ENCODE peak calls at places on chromosomes 7 and 10, in nine cellular contexts. J, K, B, H, N, F, I, L and U are unnamed samples.

GRCh38 chr10:92689663-92690210 is at the start of gene HHEX:
- DNase-seq in J (peak; percentile 61), K (no peak), B (peak; percentile 83), H (no peak), N (no peak), F (peak; percentile 13), I (peak; percentile 75), L (no peak), U (peak; percentile 65)

GRCh38 chr10:118953598-118953997 is 75.9 kb upstream of the NANOS1 start:
- DNase-seq in J (no peak), K (no peak), B (no peak), H (no peak), N (no peak), F (no peak), I (no peak), L (no peak), U (no peak)

GRCh38 chr10:11794566-11794965 is 28.6 kb upstream of the PROSER2 start:
- DNase-seq in J (no peak), K (no peak), B (peak; percentile 59), H (no peak), N (no peak), F (no peak), I (no peak), L (no peak), U (no peak)

GRCh38 chr7:137882806-137883205 is 36.0 kb upstream of the DGKI start:
- DNase-seq in J (no peak), K (no peak), B (no peak), H (no peak), N (no peak), F (no peak), I (no peak), L (no peak), U (no peak)

GRCh38 chr10:15433850-15434537 is 62.9 kb upstream of the FAM171A1 start:
- DNase-seq in J (no peak), K (no peak), B (no peak), H (no peak), N (peak; percentile 32), F (no peak), I (peak; percentile 60), L (peak; percentile 44), U (peak; percentile 47)

GRCh38 chr10:110615057-110615630 is 29.0 kb upstream of the RBM20 start:
- DNase-seq in J (no peak), K (no peak), B (no peak), H (no peak), N (no peak), F (no peak), I (no peak), L (no peak), U (no peak)

GRCh38 chr7:55019691-55020480 is 1.1 kb downstream of the EGFR start:
- DNase-seq in J (peak; percentile 24), K (no peak), B (peak; percentile 77), H (no peak), N (no peak), F (no peak), I (no peak), L (peak; percentile 44), U (peak; percentile 54)

GRCh38 chr7:44595934-44596635 is 10.3 kb upstream of the OGDH start:
- DNase-seq in J (no peak), K (no peak), B (no peak), H (no peak), N (no peak), F (no peak), I (no peak), L (no peak), U (no peak)

GRCh38 chr10:125118701-125119100 is 41.7 kb downstream of the CTBP2 start:
- DNase-seq in J (no peak), K (no peak), B (no peak), H (no peak), N (no peak), F (no peak), I (no peak), L (no peak), U (no peak)

GRCh38 chr10:17022898-17023297 is 106.7 kb downstream of the CUBN start:
- DNase-seq in J (no peak), K (no peak), B (no peak), H (no peak), N (no peak), F (no peak), I (no peak), L (no peak), U (no peak)

GRCh38 chr10:15311249-15311884 is 59.7 kb downstream of the FAM171A1 start:
- DNase-seq in J (no peak), K (no peak), B (no peak), H (no peak), N (no peak), F (no peak), I (no peak), L (no peak), U (no peak)

GRCh38 chr7:41886906-41887311 is 184.0 kb upstream of the INHBA start:
- DNase-seq in J (peak; percentile 56), K (no peak), B (no peak), H (no peak), N (no peak), F (no peak), I (no peak), L (no peak), U (peak; percentile 77)

GRCh38 chr7:17965600-17965999 is 25.3 kb upstream of the SNX13 start:
- DNase-seq in J (no peak), K (no peak), B (no peak), H (no peak), N (no peak), F (no peak), I (no peak), L (no peak), U (no peak)

GRCh38 chr10:15169555-15170407 is 1.3 kb upstream of the NMT2 start:
- DNase-seq in J (no peak), K (no peak), B (no peak), H (no peak), N (no peak), F (peak; percentile 55), I (no peak), L (no peak), U (no peak)

GRCh38 chr10:70619271-70620019 is 16.9 kb upstream of the PRF1 start:
- DNase-seq in J (no peak), K (no peak), B (no peak), H (no peak), N (no peak), F (no peak), I (no peak), L (no peak), U (no peak)

GRCh38 chr7:83738436-83738835 is 89.5 kb upstream of the SEMA3E start:
- DNase-seq in J (no peak), K (no peak), B (no peak), H (no peak), N (no peak), F (no peak), I (peak; percentile 39), L (no peak), U (no peak)

GRCh38 chr7:137771679-137772078 is 75.1 kb downstream of the DGKI start:
- DNase-seq in J (no peak), K (no peak), B (no peak), H (no peak), N (no peak), F (no peak), I (no peak), L (no peak), U (no peak)

GRCh38 chr10:116756277-116756676 is 13.9 kb upstream of the HSPA12A start:
- DNase-seq in J (peak; percentile 52), K (no peak), B (no peak), H (no peak), N (peak; percentile 80), F (no peak), I (no peak), L (no peak), U (no peak)

GRCh38 chr10:26858707-26859034 is 2.1 kb downstream of the ABI1 start:
- DNase-seq in J (no peak), K (no peak), B (no peak), H (no peak), N (no peak), F (no peak), I (no peak), L (no peak), U (no peak)

GRCh38 chr7:144854839-144855424 is 19.1 kb upstream of the TPK1 start:
- DNase-seq in J (no peak), K (no peak), B (peak; percentile 14), H (no peak), N (no peak), F (no peak), I (peak; percentile 23), L (peak; percentile 8), U (no peak)

GRCh38 chr10:46223064-46223480 is 63.7 kb upstream of the ANTXRL start:
- DNase-seq in J (no peak), K (peak; percentile 18), B (peak; percentile 23), H (no peak), N (no peak), F (no peak), I (peak; percentile 29), L (no peak), U (peak; percentile 15)

GRCh38 chr10:126842356-126842755 is 62.9 kb upstream of the DOCK1 start:
- DNase-seq in J (no peak), K (no peak), B (no peak), H (no peak), N (no peak), F (no peak), I (no peak), L (no peak), U (no peak)

GRCh38 chr7:151796091-151796870 is 80.6 kb downstream of the PRKAG2 start:
- DNase-seq in J (peak; percentile 26), K (no peak), B (no peak), H (no peak), N (no peak), F (no peak), I (no peak), L (no peak), U (peak; percentile 47)

GRCh38 chr7:117645456-117646181 is 165.8 kb downstream of the CFTR start:
- DNase-seq in J (no peak), K (no peak), B (no peak), H (no peak), N (no peak), F (no peak), I (no peak), L (no peak), U (no peak)

GRCh38 chr10:133324198-133324792 is 12.4 kb downstream of the CALY start:
- DNase-seq in J (peak; percentile 52), K (peak; percentile 65), B (peak; percentile 88), H (no peak), N (peak; percentile 35), F (peak; percentile 60), I (peak; percentile 93), L (peak; percentile 88), U (peak; percentile 80)

GRCh38 chr7:120436487-120437060 is 163.6 kb downstream of the KCND2 start:
- DNase-seq in J (no peak), K (no peak), B (no peak), H (no peak), N (no peak), F (no peak), I (no peak), L (no peak), U (no peak)

GRCh38 chr10:30387646-30388243 is 38.7 kb upstream of the MTPAP start:
- DNase-seq in J (no peak), K (no peak), B (no peak), H (no peak), N (no peak), F (no peak), I (no peak), L (no peak), U (no peak)

GRCh38 chr7:106419455-106420182 is 134.8 kb upstream of the NAMPT start:
- DNase-seq in J (no peak), K (no peak), B (no peak), H (no peak), N (no peak), F (no peak), I (no peak), L (no peak), U (no peak)

GRCh38 chr7:4939971-4940720 is 18.8 kb downstream of the MMD2 start:
- DNase-seq in J (no peak), K (no peak), B (no peak), H (no peak), N (peak; percentile 83), F (no peak), I (no peak), L (no peak), U (no peak)

GRCh38 chr7:138970979-138971378 is 10.2 kb downstream of the KIAA1549 start:
- DNase-seq in J (no peak), K (no peak), B (no peak), H (no peak), N (peak; percentile 19), F (no peak), I (no peak), L (no peak), U (no peak)

GRCh38 chr10:91587710-91588638 is 44.9 kb downstream of the PPP1R3C start:
- DNase-seq in J (no peak), K (no peak), B (no peak), H (no peak), N (no peak), F (no peak), I (no peak), L (no peak), U (no peak)